ENCODE peak calls at places on chromosomes 2 and 18, in five cellular contexts. N, G, H, F and R are unnamed samples. For H3K4me1, the result is how much of the 10 kb centered on the place peaks cover.

GRCh38 chr2:39679805-39680204 is 14.1 kb downstream of the TMEM178A start:
- DNase-seq in F (no peak), H (no peak), N (no peak), G (no peak), R (no peak)

GRCh38 chr2:99507964-99508818 is 18.4 kb upstream of the REV1 start:
- DNase-seq in F (no peak), N (no peak), H (no peak), G (no peak), R (no peak)

GRCh38 chr2:75310915-75311314 is 111.6 kb upstream of the TACR1 start:
- DNase-seq in H (no peak), F (no peak), G (no peak), N (peak), R (no peak)

GRCh38 chr2:150076281-150076680 is 411.2 kb downstream of the RND3 start:
- DNase-seq in G (no peak), F (no peak), H (no peak), N (no peak), R (no peak)

GRCh38 chr18:73827801-73828200 is 319.8 kb downstream of the FBXO15 start:
- DNase-seq in F (no peak), H (no peak), G (no peak), N (no peak), R (no peak)

GRCh38 chr2:96872591-96873349 is 2.9 kb upstream of the SEMA4C start:
- DNase-seq in N (peak), G (no peak), H (no peak), F (no peak), R (no peak)

GRCh38 chr2:47237375-47238357 is 82.6 kb upstream of the STPG4 start:
- DNase-seq in H (peak), G (peak), F (no peak), N (no peak), R (peak)

GRCh38 chr2:136225950-136226835 is 108.2 kb upstream of the CXCR4 start:
- DNase-seq in F (no peak), N (no peak), G (no peak), H (no peak), R (no peak)

GRCh38 chr2:45119855-45120254 is 110.6 kb upstream of the SIX2 start:
- DNase-seq in F (no peak), H (no peak), N (peak), G (no peak), R (no peak)

GRCh38 chr2:164754157-164755093 is 87.2 kb downstream of the COBLL1 start:
- DNase-seq in N (no peak), G (no peak), H (no peak), F (no peak), R (no peak)

GRCh38 chr2:102186676-102187190 is at the start of gene IL1RL2:
- DNase-seq in H (no peak), F (no peak), N (no peak), G (no peak), R (no peak)

GRCh38 chr18:24602156-24602555 is 141.7 kb downstream of the HRH4 start:
- DNase-seq in G (no peak), H (no peak), F (no peak), N (no peak), R (no peak)

GRCh38 chr2:47277987-47278386 is 122.9 kb upstream of the STPG4 start:
- DNase-seq in N (no peak), H (no peak), F (no peak), G (no peak), R (no peak)

GRCh38 chr2:232873909-232874641 is 4.0 kb downstream of the SNORC start:
- DNase-seq in N (no peak), H (no peak), G (no peak), F (no peak), R (no peak)

GRCh38 chr2:164868563-164869419 is 27.2 kb upstream of the COBLL1 start:
- DNase-seq in F (no peak), G (no peak), H (no peak), N (no peak), R (no peak)

GRCh38 chr2:66575625-66576371 is 140.9 kb downstream of the MEIS1 start:
- DNase-seq in N (no peak), F (no peak), H (peak), G (no peak), R (peak)

GRCh38 chr18:26549486-26550435 is 1.4 kb upstream of the KCTD1 start:
- DNase-seq in F (peak), N (peak), G (no peak), H (peak), R (peak)

GRCh38 chr18:63236990-63237389 is 82.6 kb downstream of the BCL2 start:
- DNase-seq in N (no peak), F (no peak), H (peak), G (no peak), R (no peak)

GRCh38 chr2:40412456-40412855 is 39.4 kb downstream of the SLC8A1 start:
- DNase-seq in F (peak), G (no peak), H (no peak), N (no peak), R (no peak)

GRCh38 chr2:218860950-218861381 is 1.4 kb downstream of the WNT6 start:
- DNase-seq in N (no peak), H (peak), F (peak), G (no peak), R (peak)

DNA sequence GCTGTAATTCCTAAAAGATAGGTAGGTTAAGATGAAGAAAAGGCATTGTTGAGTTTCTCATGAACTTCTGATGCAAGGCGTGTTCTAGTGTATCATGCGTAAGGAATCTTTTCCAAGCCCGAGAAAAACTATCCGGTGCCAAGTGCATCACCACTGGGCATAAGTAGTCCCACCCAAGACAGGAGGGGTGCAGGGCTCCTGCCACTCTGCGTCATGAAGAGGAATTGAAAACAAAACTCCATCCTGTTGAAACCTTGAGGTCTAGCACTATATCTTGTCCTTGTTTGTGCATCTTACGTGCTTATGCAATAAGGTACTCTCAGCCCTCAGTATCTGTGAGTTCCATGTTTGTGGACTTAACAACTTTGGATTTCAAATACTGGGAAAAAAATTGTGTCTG is 45.8 kb downstream of the RAB31 start:
- DNase-seq in F (no peak), G (no peak), N (no peak), H (no peak), R (no peak)
- H3K4me1 ChIP-seq in F (under half), G (under half), N (under half), H (under half), R (under half)

DNA sequence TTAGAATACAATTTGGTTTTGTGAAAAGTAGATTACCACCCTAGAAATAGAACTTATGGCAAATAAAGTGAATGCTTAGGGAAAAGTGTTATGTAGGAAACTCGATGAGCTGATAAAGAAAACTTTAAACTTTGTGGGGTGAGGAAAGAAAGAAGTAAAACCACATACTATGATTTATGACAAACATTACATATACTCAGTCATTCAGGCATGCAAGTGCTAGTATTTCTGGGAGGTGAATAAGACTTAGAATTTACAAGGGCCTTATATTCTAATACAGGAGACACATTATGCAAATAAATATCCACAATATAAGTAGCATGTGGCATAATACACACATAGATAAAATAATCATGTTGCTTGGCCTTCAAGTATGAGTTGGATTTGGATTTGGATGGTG is 618.1 kb downstream of the XIRP2 start:
- DNase-seq in F (no peak), N (no peak), H (no peak), G (no peak), R (no peak)
- H3K4me1 ChIP-seq in F (under half), N (under half), H (under half), G (under half), R (under half)

DNA sequence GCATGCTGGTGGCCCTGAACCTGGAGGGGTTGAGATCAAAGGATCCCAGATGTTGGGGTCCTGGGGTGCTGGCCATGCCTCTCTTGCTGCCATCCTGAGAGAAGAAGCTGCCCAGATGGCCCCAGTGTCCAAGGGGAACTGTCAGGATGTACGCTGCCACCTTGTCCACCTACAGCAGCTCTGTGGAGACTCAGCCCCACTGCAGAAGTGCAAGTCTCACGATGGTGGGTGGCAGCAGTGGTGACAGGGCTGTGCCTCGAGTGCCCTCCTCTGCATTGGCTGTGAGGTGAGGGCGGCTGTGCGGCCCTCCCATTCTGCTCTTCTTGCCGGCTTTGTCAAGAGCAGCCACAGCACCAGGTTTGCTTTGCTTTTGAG is 24.7 kb downstream of the ODC1 start:
- DNase-seq in N (no peak), H (no peak), G (no peak), F (no peak), R (no peak)
- H3K4me1 ChIP-seq in N (under half), H (under half), G (under half), F (under half), R (under half)

GRCh38 chr18:3593381-3593903 is 143.5 kb downstream of the TGIF1 start:
- DNase-seq in N (no peak), H (no peak), G (no peak), F (no peak), R (peak)
- H3K4me1 ChIP-seq in N (half or more), H (under half), G (under half), F (half or more), R (under half)

GRCh38 chr2:36486546-36487044 is 111.4 kb downstream of the FEZ2 start:
- DNase-seq in N (peak), G (no peak), F (no peak), H (no peak), R (no peak)
- H3K4me1 ChIP-seq in N (half or more), G (half or more), F (half or more), H (under half), R (under half)